ENCODE peak calls at places on chromosomes 1 and 21, in four cellular contexts. G, I, F and S are unnamed samples.

GRCh38 chr1:64532646-64533045 is 62.7 kb downstream of the CACHD1 start:
- DNase-seq in I (no peak), G (no peak), F (no peak), S (no peak)

GRCh38 chr1:108077991-108078390 is 113.0 kb upstream of the VAV3 start:
- DNase-seq in I (no peak), G (no peak), F (no peak), S (no peak)

GRCh38 chr1:86419277-86419903 is 4.6 kb upstream of the CLCA2 start:
- DNase-seq in F (no peak), G (no peak), I (no peak), S (peak)

GRCh38 chr1:98355656-98356384 is 305.7 kb upstream of the SNX7 start:
- DNase-seq in I (no peak), F (no peak), G (no peak), S (no peak)

GRCh38 chr1:230772457-230773395 is 25.5 kb downstream of the CAPN9 start:
- DNase-seq in I (peak), F (peak), G (no peak), S (no peak)

GRCh38 chr1:195831789-195832188 is 776.5 kb downstream of the KCNT2 start:
- DNase-seq in I (no peak), F (no peak), G (no peak), S (no peak)

GRCh38 chr1:203126151-203126865 is 1.2 kb upstream of the ADORA1 start:
- DNase-seq in F (no peak), G (no peak), I (no peak), S (no peak)

GRCh38 chr1:227245613-227246320 is 72.5 kb downstream of the CDC42BPA start:
- DNase-seq in G (no peak), I (no peak), F (no peak), S (no peak)

GRCh38 chr1:76093931-76094330 is 19.4 kb downstream of the ST6GALNAC3 start:
- DNase-seq in I (no peak), F (no peak), G (no peak), S (no peak)

GRCh38 chr1:79353224-79353623 is 346.7 kb upstream of the ADGRL4 start:
- DNase-seq in F (no peak), I (peak), G (no peak), S (peak)

GRCh38 chr21:32306021-32306780 is 7.5 kb downstream of the MRAP start:
- DNase-seq in I (no peak), G (no peak), F (peak), S (no peak)

GRCh38 chr1:238568707-238569106 is 678.0 kb upstream of the ZP4 start:
- DNase-seq in G (no peak), F (no peak), I (no peak), S (no peak)

GRCh38 chr1:170604889-170605288 is 59.0 kb upstream of the PRRX1 start:
- DNase-seq in G (no peak), I (no peak), F (no peak), S (no peak)

GRCh38 chr1:244361764-244362473 is 89.8 kb downstream of the ADSS2 start:
- DNase-seq in G (no peak), F (no peak), I (peak), S (no peak)

GRCh38 chr1:22341791-22342605 is 109.7 kb upstream of the ZBTB40 start:
- DNase-seq in I (no peak), F (peak), G (no peak), S (no peak)

GRCh38 chr1:65595724-65596123 is 175.3 kb downstream of the LEPR start:
- DNase-seq in I (no peak), F (no peak), G (no peak), S (no peak)

GRCh38 chr1:7366955-7367665 is 404.0 kb upstream of the VAMP3 start:
- DNase-seq in F (no peak), G (no peak), I (no peak), S (no peak)

GRCh38 chr21:45308211-45309068 is 20.7 kb upstream of the POFUT2 start:
- DNase-seq in F (no peak), G (no peak), I (peak), S (no peak)

GRCh38 chr1:11681071-11681771 is at the start of gene MAD2L2:
- DNase-seq in F (peak), I (no peak), G (peak), S (peak)

GRCh38 chr1:62561306-62561705 is 36.0 kb upstream of the ANGPTL3 start:
- DNase-seq in I (no peak), F (no peak), G (no peak), S (no peak)

GRCh38 chr1:32464191-32464715 is 619 bp upstream of the ZBTB8B start:
- DNase-seq in I (no peak), G (no peak), F (no peak), S (no peak)

GRCh38 chr1:99661780-99662179 is 15.9 kb downstream of the PALMD start:
- DNase-seq in I (no peak), G (no peak), F (no peak), S (no peak)

GRCh38 chr1:41776896-41777431 is 141.8 kb downstream of the HIVEP3 start:
- DNase-seq in I (no peak), F (peak), G (no peak), S (no peak)

GRCh38 chr1:170357750-170358149 is 174.2 kb upstream of the GORAB start:
- DNase-seq in I (no peak), F (no peak), G (no peak), S (no peak)

GRCh38 chr1:15243275-15244043 is 3.6 kb upstream of the FHAD1 start:
- DNase-seq in G (no peak), F (no peak), I (no peak), S (no peak)

GRCh38 chr1:91751281-91751680 is 134.7 kb downstream of the TGFBR3 start:
- DNase-seq in G (no peak), F (no peak), I (peak), S (no peak)

GRCh38 chr1:15106608-15107007 is 46.9 kb upstream of the TMEM51 start:
- DNase-seq in F (no peak), G (no peak), I (no peak), S (no peak)

GRCh38 chr1:91535441-91535840 is 34.8 kb downstream of the CDC7 start:
- DNase-seq in F (no peak), G (no peak), I (no peak), S (no peak)

GRCh38 chr1:51237714-51238403 is 1.8 kb downstream of the RNF11 start:
- DNase-seq in G (no peak), F (no peak), I (no peak), S (no peak)

GRCh38 chr1:17919525-17920439 is 164.6 kb downstream of the ACTL8 start:
- DNase-seq in G (no peak), F (peak), I (peak), S (peak)
- TF ChIP-seq CTCF in G (no peak), F (peak), I (peak), S (no peak)

GRCh38 chr1:84668185-84668584 is 22.1 kb downstream of the SSX2IP start:
- DNase-seq in F (no peak), G (no peak), I (no peak), S (no peak)
- TF ChIP-seq CTCF in F (no peak), G (no peak), I (peak), S (no peak)

DNA sequence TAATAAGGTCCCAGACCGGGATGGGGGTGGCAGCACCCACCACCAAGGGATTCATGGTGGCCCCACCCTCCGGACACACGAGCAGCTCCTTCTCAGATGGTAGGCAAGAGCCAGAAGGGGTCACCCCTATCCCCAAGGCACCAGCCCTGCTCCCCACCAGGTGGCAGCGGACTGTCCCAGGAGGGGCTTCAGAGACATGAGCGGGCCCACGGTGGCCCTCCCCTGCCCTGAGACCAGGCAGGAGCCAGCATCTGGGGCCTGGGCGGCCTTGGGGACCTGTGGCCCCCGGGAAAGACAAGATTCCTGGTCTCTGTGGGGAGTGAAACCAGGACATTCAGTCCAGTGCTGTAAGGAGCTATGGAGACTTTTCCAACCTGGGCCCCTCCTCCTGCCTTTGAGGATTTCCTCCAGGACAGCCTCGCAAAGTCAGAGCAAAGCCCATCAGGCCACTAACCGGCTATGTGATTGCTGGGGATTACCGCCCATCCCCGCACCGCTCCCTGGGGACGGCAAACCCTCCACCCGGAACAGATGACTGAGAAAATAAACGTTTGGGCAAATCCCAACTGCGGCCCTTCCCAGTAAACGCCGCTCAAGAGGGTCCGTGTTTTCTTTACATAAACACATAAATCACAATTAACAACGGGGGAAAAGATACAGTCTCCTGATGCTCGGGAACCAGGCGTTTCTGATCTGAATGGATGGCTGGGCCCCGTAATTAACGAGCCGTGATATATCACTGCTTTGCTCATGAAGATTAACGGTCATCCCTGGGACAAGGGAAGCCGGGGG is 50.9 kb upstream of the ARHGEF16 start:
- DNase-seq in G (no peak), I (no peak), F (no peak), S (no peak)
- TF ChIP-seq CTCF in G (no peak), I (peak), F (no peak), S (no peak)

DNA sequence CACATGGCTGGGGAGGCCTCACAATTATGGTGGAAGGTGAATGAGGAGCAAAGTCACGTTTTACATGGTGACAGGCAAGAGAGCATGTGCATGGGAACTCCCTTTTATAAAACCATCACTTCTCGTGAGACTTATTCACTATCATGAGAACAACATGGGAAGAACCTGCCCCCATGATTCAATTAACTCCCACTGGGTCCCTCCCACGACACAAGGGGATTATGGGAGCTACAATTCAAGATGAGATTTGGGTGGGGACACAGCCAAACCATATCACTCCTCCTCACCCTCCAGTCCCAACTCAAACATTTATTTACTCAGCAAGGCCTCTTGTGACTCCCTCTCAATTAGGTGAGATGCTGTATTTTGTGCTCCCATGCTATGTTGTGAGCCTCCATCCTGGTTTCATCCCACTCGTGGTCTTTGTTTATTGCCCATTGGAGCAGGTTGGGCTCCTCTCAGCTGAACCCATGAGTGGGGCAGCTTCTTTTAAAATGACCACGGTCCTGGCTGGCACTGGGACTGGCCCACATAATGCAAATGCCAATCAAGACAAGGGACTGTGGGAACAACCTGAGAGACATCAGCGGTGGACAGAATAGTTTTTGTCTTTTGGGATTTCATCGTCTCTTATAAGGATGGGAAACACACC is 28.8 kb downstream of the IRF2BP2 start:
- DNase-seq in F (no peak), G (no peak), I (no peak), S (no peak)
- TF ChIP-seq CTCF in F (no peak), G (no peak), I (no peak), S (no peak)

GRCh38 chr1:151512326-151512725 is 1.1 kb downstream of the CGN start:
- DNase-seq in I (no peak), F (no peak), G (no peak), S (no peak)

GRCh38 chr1:151510614-151510956 is 602 bp upstream of the CGN start:
- DNase-seq in I (no peak), F (no peak), G (no peak), S (no peak)

GRCh38 chr1:151510957-151511635 is at the start of gene CGN:
- DNase-seq in F (peak), G (peak), I (peak), S (peak)

GRCh38 chr1:151512801-151513625 is 1.8 kb downstream of the CGN start:
- DNase-seq in G (no peak), I (no peak), F (no peak), S (no peak)

DNA sequence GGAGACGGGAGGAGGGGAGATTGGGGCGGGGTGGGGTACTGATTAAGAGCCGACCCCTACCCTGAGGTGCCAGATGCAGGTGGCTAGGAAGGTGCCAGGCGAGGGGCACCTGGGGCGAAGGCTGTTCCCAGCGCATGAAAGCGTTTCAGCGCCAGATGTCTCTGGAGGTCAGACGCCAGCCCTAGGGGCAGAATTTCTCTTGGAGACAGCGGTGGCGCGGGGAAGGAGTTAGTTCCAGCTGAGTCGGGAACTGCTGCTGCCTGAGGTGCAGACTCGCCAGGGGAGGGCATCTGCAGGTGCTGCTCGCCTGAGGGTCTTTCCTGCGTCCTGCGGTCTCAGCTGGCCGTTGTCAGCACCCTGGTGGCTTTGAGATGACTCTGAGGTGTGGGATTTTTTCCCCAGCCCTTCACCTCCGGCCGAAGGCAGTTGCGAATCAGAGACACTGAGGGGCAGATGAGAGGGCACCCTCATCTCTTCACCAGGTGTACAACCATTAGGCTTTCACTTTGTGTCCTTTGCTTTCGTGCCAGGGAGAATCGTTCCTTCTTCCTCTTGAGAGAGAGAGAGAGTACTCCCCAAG is 539 bp downstream of the CGN start:
- DNase-seq in G (no peak), F (peak), I (no peak), S (no peak)
- TF ChIP-seq CTCF in G (no peak), F (no peak), I (no peak), S (no peak)

GRCh38 chr1:212315184-212315583 is 30.0 kb downstream of the PPP2R5A start:
- DNase-seq in F (no peak), I (no peak), G (no peak), S (no peak)

GRCh38 chr1:212317916-212318315 is 32.7 kb downstream of the PPP2R5A start:
- DNase-seq in F (no peak), I (no peak), G (no peak), S (no peak)

GRCh38 chr1:212311836-212312497 is 26.8 kb downstream of the PPP2R5A start:
- DNase-seq in I (no peak), G (no peak), F (no peak), S (no peak)

GRCh38 chr1:212313616-212314015 is 28.4 kb downstream of the PPP2R5A start:
- DNase-seq in F (no peak), I (peak), G (no peak), S (no peak)

DNA sequence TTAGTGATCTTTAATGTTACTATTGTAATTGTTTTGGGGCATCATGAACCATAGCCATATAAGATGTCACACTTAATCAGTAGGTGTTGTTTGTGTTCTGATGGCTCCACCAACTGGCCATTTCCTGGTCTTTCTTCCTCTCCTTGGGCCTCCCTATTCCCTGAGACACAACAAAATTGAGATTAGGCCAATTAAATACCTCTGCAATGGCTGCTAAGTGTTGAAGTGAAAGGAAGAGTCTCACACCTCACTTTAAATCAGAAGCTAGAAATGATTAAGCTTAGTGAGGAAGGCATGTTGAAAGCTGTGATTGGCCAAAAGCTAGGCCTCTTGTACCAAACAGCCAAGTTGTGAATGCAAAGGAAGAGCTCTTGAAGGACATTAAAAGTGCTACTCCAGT is 30.7 kb downstream of the PPP2R5A start:
- DNase-seq in I (peak), F (peak), G (no peak), S (peak)
- TF ChIP-seq CTCF in I (peak), F (peak), G (no peak), S (peak)

DNA sequence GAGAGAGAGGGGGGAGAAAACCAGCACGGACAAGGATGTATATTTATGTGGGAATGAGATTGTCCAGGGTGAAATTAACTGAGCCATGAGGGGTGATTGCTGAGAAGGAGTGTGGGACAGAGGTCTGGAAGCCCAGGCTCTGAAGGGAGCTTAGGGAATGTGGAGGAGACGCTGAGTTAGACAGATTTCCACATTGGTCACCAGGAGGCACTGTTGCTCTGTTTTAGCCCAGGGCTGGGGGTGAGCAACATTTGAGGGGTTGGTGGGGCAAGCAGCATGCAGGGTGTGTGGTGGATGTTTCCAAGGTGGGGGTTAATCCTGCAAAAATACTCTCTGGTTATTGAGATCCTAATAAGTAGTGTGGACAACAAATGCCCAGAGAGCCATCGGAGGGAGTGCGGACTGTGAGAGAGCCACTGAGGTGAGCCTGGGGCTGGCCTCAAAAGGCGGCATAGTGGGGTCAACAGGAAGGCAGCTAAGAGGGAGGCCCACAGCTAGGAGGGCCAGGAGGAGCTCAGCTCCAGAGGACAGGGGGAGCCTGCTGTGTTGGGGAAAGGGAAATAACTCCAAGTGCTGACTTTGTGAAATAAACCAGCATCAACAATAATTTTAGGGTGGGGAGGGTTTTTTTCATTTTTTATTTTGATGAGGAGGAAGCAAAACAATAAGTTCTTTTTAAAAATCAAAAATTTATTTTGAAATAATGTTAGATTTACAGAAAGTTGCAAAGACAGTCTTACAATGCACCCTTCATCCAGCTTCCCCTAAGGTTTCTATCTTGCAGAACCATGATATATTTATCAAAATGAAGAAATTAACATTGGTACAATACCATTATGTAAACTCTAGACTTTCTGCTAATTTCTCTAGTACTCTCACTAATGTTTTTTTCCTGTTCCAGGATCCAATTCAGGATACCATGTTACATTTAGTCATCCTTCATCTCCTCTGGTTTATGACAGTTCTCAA is 82.8 kb upstream of the CD34 start:
- DNase-seq in I (no peak), F (no peak), G (no peak), S (no peak)
- TF ChIP-seq CTCF in I (peak), F (no peak), G (no peak), S (peak)

DNA sequence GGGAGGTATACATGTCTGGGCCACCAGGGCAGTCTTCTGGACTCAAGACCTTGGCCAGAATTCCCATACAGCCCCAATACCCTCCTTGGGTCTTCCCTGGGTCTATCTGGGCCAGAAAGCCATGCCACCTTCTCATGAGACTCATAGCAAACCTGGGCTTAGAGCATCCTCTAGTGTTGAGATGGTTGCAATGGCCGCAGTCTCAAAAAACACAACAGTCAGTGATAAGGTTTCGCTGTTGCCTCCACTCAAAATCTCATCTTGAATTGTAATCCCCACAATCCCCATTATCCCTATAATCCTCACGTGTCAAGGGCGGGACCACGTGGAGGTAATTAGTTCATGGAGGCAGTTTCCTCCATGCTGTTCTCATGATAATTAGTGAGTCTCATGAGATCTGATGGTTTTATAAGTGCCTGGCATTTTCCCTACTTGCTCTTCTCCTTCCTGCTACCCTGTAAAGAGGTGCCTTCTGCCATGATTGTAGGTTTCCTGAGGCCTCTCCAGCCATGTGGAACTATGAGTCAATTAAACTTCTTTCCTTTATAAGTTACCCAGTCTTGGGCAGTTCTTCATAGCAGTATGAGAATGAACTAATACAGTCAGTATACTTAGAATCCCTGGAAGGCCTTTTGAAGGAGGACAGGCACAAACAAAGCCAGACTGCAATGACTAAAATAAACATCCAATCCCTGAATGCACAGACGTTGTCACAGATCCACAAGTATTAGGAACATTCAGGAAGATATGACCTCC is 77.0 kb downstream of the CTH start:
- DNase-seq in F (no peak), I (no peak), G (no peak), S (peak)
- TF ChIP-seq CTCF in F (peak), I (peak), G (peak), S (peak)